ENCODE peak calls at places on chromosome 5, in ten cellular contexts. L is thyroid gland; V is kidney epithelial cell; W is mesendoderm; N is endothelial cell of umbilical vein; U is BJ; T is CD4-positive, CD25-positive, alpha-beta regulatory T cell; C is neuronal stem cell; E is mammary epithelial cell; H is adrenal gland. B is an unnamed sample.

GRCh38 chr5:32709789-32710334 is 1.3 kb upstream of the NPR3 start:
- DNase-seq in C (peak; percentile 71), L (peak; percentile 72), U (no peak), N (peak; percentile 75), W (peak; percentile 81), V (peak; percentile 23), H (peak; percentile 77), E (peak; percentile 62), T (no peak), B (peak; percentile 75)

GRCh38 chr5:144315994-144316634 is 145.4 kb downstream of the KCTD16 start:
- DNase-seq in V (no peak), C (no peak), L (no peak), H (no peak), N (no peak), W (no peak), U (no peak), T (no peak), E (no peak), B (no peak)

GRCh38 chr5:73008831-73009230 is 53.0 kb downstream of the FCHO2 start:
- DNase-seq in N (no peak), T (no peak), L (no peak), C (no peak), E (no peak), V (no peak), H (no peak), W (no peak), U (no peak), B (no peak)

GRCh38 chr5:2005101-2006041 is 122.6 kb upstream of the IRX4 start:
- DNase-seq in W (no peak), H (no peak), T (no peak), U (no peak), E (no peak), C (no peak), V (no peak), L (no peak), N (no peak), B (peak; percentile 66)

GRCh38 chr5:16265141-16265540 is 85.5 kb upstream of the MARCHF11 start:
- DNase-seq in C (no peak), N (no peak), E (no peak), U (no peak), T (no peak), V (no peak), W (no peak), L (no peak), H (no peak), B (no peak)

GRCh38 chr5:173901705-173902104 is 13.6 kb downstream of the CPEB4 start:
- DNase-seq in H (no peak), C (no peak), L (no peak), T (no peak), N (no peak), E (no peak), V (no peak), U (no peak), W (no peak), B (no peak)

GRCh38 chr5:116947691-116948528 is 373.3 kb upstream of the SEMA6A start:
- DNase-seq in E (peak; percentile 73), U (no peak), L (peak; percentile 67), C (peak; percentile 24), W (peak; percentile 97), N (peak; percentile 8), T (peak; percentile 7), H (peak; percentile 83), V (peak; percentile 10), B (peak; percentile 34)

GRCh38 chr5:122121782-122122465 is 7.4 kb upstream of the ZNF474 start:
- DNase-seq in V (peak; percentile 71), C (no peak), T (no peak), N (no peak), H (no peak), U (no peak), W (no peak), E (peak; percentile 80), L (peak; percentile 85), B (no peak)

GRCh38 chr5:1551913-1552312 is 28.2 kb upstream of the LPCAT1 start:
- DNase-seq in W (no peak), H (no peak), V (no peak), T (no peak), C (no peak), L (no peak), N (no peak), E (no peak), U (no peak), B (no peak)

GRCh38 chr5:83927140-83927733 is 206.6 kb upstream of the HAPLN1 start:
- DNase-seq in L (peak; percentile 64), E (peak; percentile 23), W (peak; percentile 90), C (peak; percentile 80), U (no peak), T (no peak), N (peak; percentile 75), V (no peak), H (peak; percentile 77), B (peak; percentile 1)

GRCh38 chr5:1502046-1502736 is 21.6 kb downstream of the LPCAT1 start:
- DNase-seq in L (no peak), H (peak; percentile 71), U (no peak), E (no peak), T (no peak), W (peak; percentile 63), C (no peak), N (no peak), V (no peak), B (peak; percentile 91)

GRCh38 chr5:73160239-73160671 is 12.7 kb upstream of the TMEM174 start:
- DNase-seq in V (no peak), N (no peak), E (no peak), W (no peak), U (no peak), C (no peak), L (no peak), H (no peak), T (peak; percentile 64), B (no peak)

GRCh38 chr5:68315679-68316271 is 100.2 kb downstream of the PIK3R1 start:
- DNase-seq in L (no peak), T (no peak), H (no peak), W (no peak), V (no peak), E (peak; percentile 76), C (no peak), U (no peak), N (no peak), B (peak; percentile 12)

GRCh38 chr5:110900829-110901228 is 162.0 kb downstream of the SLC25A46 start:
- DNase-seq in H (no peak), W (no peak), L (no peak), E (peak; percentile 92), N (no peak), U (peak; percentile 49), V (peak; percentile 47), T (no peak), C (no peak), B (no peak)

GRCh38 chr5:110894805-110895204 is 156.0 kb downstream of the SLC25A46 start:
- DNase-seq in H (no peak), N (no peak), E (no peak), L (no peak), W (no peak), T (no peak), U (no peak), C (no peak), V (no peak), B (no peak)

GRCh38 chr5:110899566-110900412 is 161.0 kb downstream of the SLC25A46 start:
- DNase-seq in C (no peak), L (no peak), E (peak; percentile 65), U (no peak), N (no peak), V (no peak), T (no peak), W (peak; percentile 21), H (no peak), B (peak; percentile 23)

DNA sequence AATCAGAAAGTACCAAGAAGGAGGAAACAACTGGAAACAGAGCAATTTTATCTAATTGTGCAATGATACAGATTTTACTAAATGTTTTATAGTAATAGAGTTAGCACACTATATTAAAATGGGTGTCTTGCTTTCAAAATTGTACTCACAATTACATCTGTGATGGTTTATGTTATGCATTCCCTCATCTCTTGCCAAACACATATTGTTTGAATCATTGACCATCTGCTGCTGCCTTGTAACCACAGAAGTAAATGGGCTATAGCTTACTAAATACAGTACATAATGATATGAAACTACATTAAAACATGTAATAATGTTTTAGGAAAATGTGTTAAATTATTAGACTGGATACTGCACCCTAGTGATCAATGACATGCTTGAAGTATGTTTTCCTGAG is 158.1 kb downstream of the SLC25A46 start:
- DNase-seq in L (no peak), U (no peak), E (peak; percentile 35), N (no peak), H (no peak), C (no peak), T (no peak), W (no peak), V (no peak), B (no peak)
- H3K27me3 ChIP-seq in L (no peaks in the 10 kb centered on the region), U (no peaks in the 10 kb centered on the region), E (no peaks in the 10 kb centered on the region), N (no peaks in the 10 kb centered on the region), H (no peaks in the 10 kb centered on the region), C (no peaks in the 10 kb centered on the region), T (no peaks in the 10 kb centered on the region), W (no peaks in the 10 kb centered on the region), V (peaks cover 3% of the 10 kb centered on the region), B (no peaks in the 10 kb centered on the region)

GRCh38 chr5:170538970-170539586 is 35.3 kb downstream of the KCNIP1 start:
- DNase-seq in W (no peak), T (no peak), L (no peak), E (no peak), N (no peak), U (no peak), H (no peak), C (no peak), V (no peak), B (no peak)
- H3K27me3 ChIP-seq in W (no peaks in the 10 kb centered on the region), T (no peaks in the 10 kb centered on the region), L (no peaks in the 10 kb centered on the region), E (no peaks in the 10 kb centered on the region), N (no peaks in the 10 kb centered on the region), U (no peaks in the 10 kb centered on the region), H (no peaks in the 10 kb centered on the region), C (no peaks in the 10 kb centered on the region), V (no peaks in the 10 kb centered on the region), B (no peaks in the 10 kb centered on the region)

DNA sequence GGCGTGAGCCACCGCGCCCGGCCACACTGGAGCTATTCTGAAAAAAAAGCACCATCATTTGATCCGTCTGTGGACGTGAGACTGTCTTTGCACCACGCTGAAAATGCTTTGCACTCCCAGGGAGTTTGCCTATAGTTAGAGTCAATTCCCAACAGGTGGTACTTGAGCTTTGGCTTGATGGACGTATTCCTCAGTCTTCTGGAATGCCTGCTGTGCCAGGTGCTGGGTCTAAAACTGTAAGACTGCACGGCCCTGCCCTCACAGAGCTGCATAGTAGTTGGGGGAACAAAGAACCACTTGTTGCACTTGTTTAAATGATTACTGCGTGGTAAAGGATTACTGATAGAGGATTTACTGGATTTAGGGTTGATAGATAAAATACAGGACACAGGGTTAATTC is 3.4 kb upstream of the CCNO start:
- DNase-seq in C (no peak), N (no peak), L (no peak), V (no peak), E (no peak), T (no peak), W (no peak), H (no peak), U (no peak), B (no peak)
- H3K27me3 ChIP-seq in C (peaks cover 31% of the 10 kb centered on the region), N (peaks cover 19% of the 10 kb centered on the region), L (no peaks in the 10 kb centered on the region), V (peaks cover 2% of the 10 kb centered on the region), E (no peaks in the 10 kb centered on the region), T (peaks cover 38% of the 10 kb centered on the region), W (peaks cover 28% of the 10 kb centered on the region), H (peaks cover 6% of the 10 kb centered on the region), U (peaks cover 15% of the 10 kb centered on the region), B (peaks cover 57% of the 10 kb centered on the region)

DNA sequence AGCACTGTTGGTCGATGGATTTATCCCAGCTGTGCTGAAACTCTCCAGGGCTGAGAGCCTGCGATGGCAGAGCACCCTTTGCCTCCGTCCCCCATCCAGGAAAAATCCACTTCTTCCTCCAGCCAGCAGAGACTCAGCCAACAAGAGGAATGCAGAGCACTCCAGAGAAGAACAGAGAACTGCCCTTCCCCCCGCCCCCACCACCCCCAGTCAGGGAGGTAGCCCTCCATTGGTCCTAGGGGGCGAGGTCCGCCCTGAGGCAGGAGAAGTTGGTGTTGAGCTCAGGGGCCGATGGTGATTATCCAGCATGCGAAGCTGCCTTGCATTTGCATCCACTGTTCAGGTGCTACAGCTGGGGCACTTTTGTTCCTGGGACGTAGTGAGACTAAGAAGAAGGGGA is 9.0 kb downstream of the TLX3 start:
- DNase-seq in E (no peak), V (no peak), N (no peak), H (no peak), T (no peak), L (no peak), C (no peak), W (peak; percentile 66), U (no peak), B (peak; percentile 87)
- H3K27me3 ChIP-seq in E (peaks cover 63% of the 10 kb centered on the region), V (peaks cover 86% of the 10 kb centered on the region), N (peaks cover 88% of the 10 kb centered on the region), H (peaks cover 61% of the 10 kb centered on the region), T (peaks cover 28% of the 10 kb centered on the region), L (peaks cover 36% of the 10 kb centered on the region), C (peaks cover 82% of the 10 kb centered on the region), W (peaks cover 71% of the 10 kb centered on the region), U (peaks cover 68% of the 10 kb centered on the region), B (peaks cover 90% of the 10 kb centered on the region)